ENCODE peak calls at places on chromosomes 12 and 14, in eight cellular contexts. P, D, X, K, M, F, T and I are unnamed samples.

GRCh38 chr12:121719926-121720414 is 7.4 kb downstream of the TMEM120B start:
- DNase-seq in P (no peak), D (no peak), X (peak; percentile 86), K (no peak), M (no peak), F (peak; percentile 78), T (no peak), I (no peak)

GRCh38 chr14:105292810-105293711 is 7.7 kb downstream of the BRF1 start:
- DNase-seq in P (no peak), D (no peak), X (no peak), K (no peak), M (no peak), F (no peak), T (no peak), I (no peak)

GRCh38 chr12:12983420-12984035 is 16.5 kb downstream of the HEBP1 start:
- DNase-seq in P (peak; percentile 23), D (no peak), X (peak; percentile 66), K (no peak), M (no peak), F (peak; percentile 32), T (no peak), I (no peak)

GRCh38 chr12:55682087-55682796 is 25.5 kb downstream of the ITGA7 start:
- DNase-seq in P (no peak), D (no peak), X (no peak), K (no peak), M (no peak), F (no peak), T (no peak), I (peak; percentile 10)

GRCh38 chr14:99267871-99268775 is 3.9 kb downstream of the BCL11B start:
- DNase-seq in P (no peak), D (no peak), X (no peak), K (no peak), M (no peak), F (peak; percentile 50), T (no peak), I (no peak)

GRCh38 chr12:124656214-124656516 is 88.8 kb upstream of the NCOR2 start:
- DNase-seq in P (no peak), D (no peak), X (no peak), K (no peak), M (no peak), F (no peak), T (no peak), I (no peak)

GRCh38 chr12:53093777-53094393 is 3.6 kb upstream of the IGFBP6 start:
- DNase-seq in P (no peak), D (no peak), X (no peak), K (no peak), M (no peak), F (no peak), T (no peak), I (no peak)

GRCh38 chr14:73049428-73049827 is 8.9 kb upstream of the RBM25 start:
- DNase-seq in P (no peak), D (no peak), X (no peak), K (no peak), M (no peak), F (no peak), T (peak; percentile 26), I (no peak)

GRCh38 chr12:101939856-101940265 is 62.5 kb downstream of the DRAM1 start:
- DNase-seq in P (no peak), D (peak; percentile 83), X (peak; percentile 84), K (no peak), M (no peak), F (peak; percentile 57), T (peak; percentile 84), I (no peak)

GRCh38 chr12:5078423-5078822 is 34.7 kb downstream of the KCNA5 start:
- DNase-seq in P (no peak), D (no peak), X (no peak), K (no peak), M (peak; percentile 75), F (no peak), T (no peak), I (no peak)

GRCh38 chr12:130839770-130840355 is 813 bp upstream of the STX2 start:
- DNase-seq in P (no peak), D (no peak), X (no peak), K (no peak), M (no peak), F (no peak), T (no peak), I (no peak)

GRCh38 chr14:34833545-34834523 is 41.3 kb downstream of the BAZ1A start:
- DNase-seq in P (no peak), D (no peak), X (no peak), K (no peak), M (no peak), F (no peak), T (no peak), I (peak; percentile 22)

GRCh38 chr12:118840399-118840798 is 140.9 kb upstream of the SRRM4 start:
- DNase-seq in P (no peak), D (peak; percentile 7), X (no peak), K (no peak), M (no peak), F (no peak), T (peak; percentile 27), I (no peak)
- TF ChIP-seq CTCF in P (peak; percentile 51), D (peak; percentile 64), X (no peak), K (no peak), M (no peak), F (no peak), T (peak; percentile 50), I (no peak)

GRCh38 chr14:53954551-53955233 is 1.9 kb downstream of the BMP4 start:
- DNase-seq in P (peak; percentile 52), D (no peak), X (peak; percentile 13), K (no peak), M (peak; percentile 38), F (peak; percentile 34), T (peak; percentile 57), I (no peak)
- TF ChIP-seq CTCF in P (peak; percentile 11), D (no peak), X (no peak), K (no peak), M (no peak), F (peak; percentile 15), T (no peak), I (peak; percentile 25)

DNA sequence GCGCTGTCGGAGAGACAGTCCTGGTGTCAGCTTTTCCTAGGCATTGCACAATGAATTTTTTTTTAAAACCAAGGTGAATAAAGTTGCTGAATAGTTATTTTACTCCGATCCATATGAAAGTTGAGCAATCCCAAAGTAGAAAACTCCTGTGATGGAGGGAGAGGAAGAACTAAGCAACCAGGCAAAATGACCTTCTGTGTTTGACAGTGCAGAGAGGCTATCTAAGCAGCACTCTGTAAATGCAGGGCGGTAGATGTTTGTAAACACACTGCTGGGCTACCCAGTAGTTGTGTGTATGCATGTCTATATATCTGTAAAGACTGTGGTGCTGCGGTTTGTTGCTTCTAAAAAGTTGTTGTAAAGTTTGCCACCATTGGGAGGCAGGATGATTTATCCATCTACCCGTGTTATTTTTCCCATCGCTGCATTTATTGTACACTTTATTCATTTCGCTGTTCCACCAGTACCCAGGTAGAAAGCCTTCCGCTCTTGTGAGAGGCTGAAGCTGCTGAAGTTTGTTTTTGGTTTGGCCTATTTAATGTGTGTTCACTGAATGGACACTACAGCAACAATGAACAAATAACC is 1.3 kb downstream of the ETV6 start:
- DNase-seq in P (peak; percentile 35), D (peak; percentile 57), X (peak; percentile 37), K (no peak), M (no peak), F (peak; percentile 48), T (peak; percentile 33), I (no peak)
- TF ChIP-seq CTCF in P (no peak), D (peak; percentile 3), X (no peak), K (no peak), M (no peak), F (peak; percentile 44), T (no peak), I (no peak)

GRCh38 chr12:6288235-6288634 is 22.2 kb upstream of the PLEKHG6 start:
- DNase-seq in P (no peak), D (no peak), X (no peak), K (no peak), M (no peak), F (peak; percentile 96), T (no peak), I (no peak)
- TF ChIP-seq CTCF in P (no peak), D (no peak), X (no peak), K (no peak), M (no peak), F (peak; percentile 32), T (no peak), I (no peak)

GRCh38 chr12:116400671-116401357 is 123.3 kb upstream of the MED13L start:
- DNase-seq in P (no peak), D (no peak), X (no peak), K (no peak), M (no peak), F (no peak), T (no peak), I (no peak)
- TF ChIP-seq CTCF in P (no peak), D (no peak), X (no peak), K (no peak), M (no peak), F (no peak), T (no peak), I (no peak)

GRCh38 chr12:47910486-47910885 is 5.7 kb upstream of the VDR start:
- DNase-seq in P (no peak), D (no peak), X (peak; percentile 88), K (no peak), M (no peak), F (peak; percentile 51), T (no peak), I (no peak)

GRCh38 chr12:47912575-47912974 is 7.8 kb upstream of the VDR start:
- DNase-seq in P (no peak), D (no peak), X (no peak), K (no peak), M (no peak), F (no peak), T (no peak), I (no peak)

GRCh38 chr12:47908738-47909137 is 3.9 kb upstream of the VDR start:
- DNase-seq in P (no peak), D (no peak), X (no peak), K (no peak), M (no peak), F (no peak), T (no peak), I (no peak)

GRCh38 chr12:47907851-47908454 is 3.2 kb upstream of the VDR start:
- DNase-seq in P (no peak), D (no peak), X (no peak), K (no peak), M (no peak), F (no peak), T (no peak), I (no peak)

GRCh38 chr12:47909839-47910465 is 5.2 kb upstream of the VDR start:
- DNase-seq in P (no peak), D (no peak), X (no peak), K (no peak), M (no peak), F (no peak), T (no peak), I (no peak)
- TF ChIP-seq CTCF in P (no peak), D (no peak), X (no peak), K (no peak), M (no peak), F (no peak), T (no peak), I (no peak)

DNA sequence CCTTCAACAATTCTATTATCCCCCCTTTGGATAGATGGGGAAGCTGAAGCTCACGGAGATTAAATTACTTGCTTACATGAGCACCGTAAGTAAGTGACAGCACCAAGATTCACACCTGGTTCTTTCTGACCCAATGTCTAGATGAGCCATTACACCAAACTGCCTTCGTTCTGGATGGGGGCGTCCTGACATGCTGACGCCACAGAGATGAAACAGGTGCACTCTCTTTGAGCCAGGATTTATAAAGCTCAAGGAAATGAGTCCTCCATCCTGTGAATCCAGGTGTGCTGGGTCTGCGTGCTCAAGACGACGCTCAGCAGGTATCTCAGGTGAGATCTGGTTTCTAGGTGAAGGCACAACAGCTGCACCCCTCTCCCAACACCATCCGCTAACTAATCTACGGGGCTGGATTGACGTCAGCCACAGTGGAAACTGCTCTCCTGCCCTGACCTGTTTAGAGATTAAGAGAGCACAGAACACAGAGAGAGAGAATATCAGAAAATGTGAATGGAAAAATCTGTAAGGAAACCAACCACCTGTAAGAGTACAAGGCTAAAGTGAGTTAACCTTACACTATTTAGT is 61.6 kb downstream of the KSR2 start:
- DNase-seq in P (no peak), D (no peak), X (no peak), K (no peak), M (no peak), F (peak; percentile 89), T (no peak), I (no peak)
- TF ChIP-seq CTCF in P (no peak), D (no peak), X (no peak), K (no peak), M (no peak), F (peak; percentile 31), T (peak; percentile 14), I (no peak)